ENCODE peak calls at places on chromosomes 5 and 9, in four cellular contexts. G, B, R and P are unnamed samples.

GRCh38 chr5:159923008-159923407 is 6.7 kb downstream of the ADRA1B start:
- DNase-seq in B (no peak), G (no peak), R (no peak), P (no peak)

GRCh38 chr5:180590543-180591248 is 603 bp downstream of the SCGB3A1 start:
- DNase-seq in B (no peak), R (no peak), G (no peak), P (no peak)

GRCh38 chr5:74556631-74557595 is 83.6 kb downstream of the ENC1 start:
- DNase-seq in B (no peak), G (no peak), R (no peak), P (no peak)

GRCh38 chr9:94639045-94639995 is at the start of gene FBP1:
- DNase-seq in G (peak), B (no peak), R (no peak), P (no peak)

GRCh38 chr5:166363071-166363470 is 1928.4 kb upstream of the WWC1 start:
- DNase-seq in B (no peak), R (no peak), G (no peak), P (no peak)

GRCh38 chr9:125549465-125550215 is 157.4 kb downstream of the MAPKAP1 start:
- DNase-seq in R (no peak), B (peak), G (no peak), P (no peak)

GRCh38 chr9:80504525-80505235 is 932.9 kb downstream of the TLE4 start:
- DNase-seq in B (no peak), R (no peak), G (no peak), P (no peak)

GRCh38 chr5:149714877-149715502 is 15.1 kb upstream of the PPARGC1B start:
- DNase-seq in G (no peak), B (no peak), R (no peak), P (no peak)

GRCh38 chr5:2696156-2696807 is 55.2 kb downstream of the IRX2 start:
- DNase-seq in R (no peak), G (no peak), B (no peak), P (no peak)

GRCh38 chr9:94642526-94642925 is 3.2 kb upstream of the FBP1 start:
- DNase-seq in G (no peak), R (no peak), B (no peak), P (no peak)

GRCh38 chr9:18786936-18787658 is 245.9 kb downstream of the SAXO1 start:
- DNase-seq in G (no peak), R (no peak), B (no peak), P (no peak)

GRCh38 chr9:71333311-71333710 is 211.9 kb upstream of the TRPM3 start:
- DNase-seq in G (no peak), B (no peak), R (no peak), P (no peak)

GRCh38 chr9:9499546-9499945 is 1113.3 kb downstream of the PTPRD start:
- DNase-seq in G (no peak), R (no peak), B (no peak), P (no peak)

GRCh38 chr5:132272341-132273210 is 15.1 kb downstream of the PDLIM4 start:
- DNase-seq in R (no peak), B (peak), G (peak), P (peak)

GRCh38 chr5:45795458-45795857 is 99.3 kb upstream of the HCN1 start:
- DNase-seq in R (no peak), G (no peak), B (no peak), P (no peak)

GRCh38 chr5:124193371-124193789 is 553.1 kb downstream of the ZNF608 start:
- DNase-seq in B (no peak), G (no peak), R (no peak), P (no peak)

GRCh38 chr5:112548246-112548982 is 129.3 kb upstream of the EPB41L4A start:
- DNase-seq in R (no peak), G (peak), B (no peak), P (no peak)

GRCh38 chr9:93332317-93332716 is 119.2 kb upstream of the FAM120A start:
- DNase-seq in R (no peak), B (no peak), G (no peak), P (no peak)

GRCh38 chr5:179243333-179243732 is 101.9 kb downstream of the ADAMTS2 start:
- DNase-seq in B (no peak), G (no peak), R (no peak), P (no peak)

DNA sequence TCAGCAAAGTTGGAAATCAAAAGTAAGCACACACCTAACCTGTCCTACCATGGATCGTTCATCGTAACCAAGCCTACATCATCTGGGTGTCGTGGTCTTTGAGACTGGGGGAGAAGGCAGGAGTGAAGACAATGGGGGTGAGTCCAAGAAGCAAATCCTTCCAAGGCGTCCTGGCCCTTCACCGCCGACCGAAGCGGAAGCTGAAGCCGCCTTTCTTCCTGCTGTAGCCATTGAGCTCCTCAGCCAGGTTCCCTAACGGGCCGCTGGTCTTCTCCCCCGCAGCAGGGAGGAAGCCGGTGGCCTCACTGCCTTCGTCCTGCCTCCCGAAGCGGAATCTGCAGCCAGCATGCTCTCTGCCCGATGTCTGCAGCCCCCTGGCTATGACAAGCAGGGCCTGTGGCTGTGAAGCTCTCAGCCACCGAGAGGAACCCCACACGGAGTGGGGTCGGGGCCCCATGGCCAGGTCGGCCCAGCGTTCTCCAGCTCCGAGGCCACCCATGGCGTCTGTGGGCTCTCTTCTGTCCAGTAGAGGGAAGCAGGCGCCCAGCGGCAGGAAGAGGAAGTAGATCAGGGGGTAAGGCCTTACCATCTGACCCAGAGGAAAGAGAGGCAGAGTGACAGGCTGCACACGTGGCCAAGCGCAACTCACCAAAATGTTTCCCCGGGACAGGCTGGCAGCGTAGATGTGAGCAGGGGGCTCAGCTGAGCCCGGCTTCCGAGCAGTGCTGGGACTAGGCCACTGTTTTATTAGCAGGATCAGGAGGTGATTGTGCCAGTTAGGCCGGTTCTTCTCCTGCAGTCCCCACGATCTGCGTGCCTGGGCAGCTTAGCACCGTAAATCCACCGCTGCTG is 3.1 kb downstream of the QRFP start:
- DNase-seq in B (no peak), R (no peak), G (peak), P (no peak)
- TF ChIP-seq TARDBP in B (no peak), R (no peak), G (no peak), P (no peak)

GRCh38 chr9:2014148-2014547 is 999 bp upstream of the SMARCA2 start:
- DNase-seq in B (no peak), R (no peak), G (no peak), P (no peak)
- TF ChIP-seq TARDBP in B (no peak), R (no peak), G (no peak), P (no peak)

DNA sequence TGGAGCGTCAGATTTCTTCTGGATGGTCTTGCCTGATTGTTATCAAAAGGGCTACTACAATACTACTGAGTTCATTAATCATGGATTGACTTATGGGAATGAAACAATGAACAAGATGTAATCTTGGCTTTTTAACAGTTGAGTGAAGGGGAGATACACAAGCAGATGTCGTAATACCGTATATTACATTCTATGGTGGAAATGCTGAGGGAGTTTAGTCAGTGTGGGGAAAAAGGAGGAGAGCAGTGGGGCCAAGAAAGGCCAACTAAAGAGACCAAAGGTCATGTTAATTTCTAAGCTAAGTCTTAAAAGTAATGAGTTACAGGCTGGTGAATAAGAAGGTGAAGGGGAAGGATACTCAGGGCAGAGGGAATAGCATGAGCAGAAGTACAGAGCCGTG is 29.0 kb upstream of the PSAT1 start:
- DNase-seq in B (no peak), G (no peak), R (no peak), P (no peak)
- TF ChIP-seq TARDBP in B (no peak), G (no peak), R (no peak), P (no peak)

DNA sequence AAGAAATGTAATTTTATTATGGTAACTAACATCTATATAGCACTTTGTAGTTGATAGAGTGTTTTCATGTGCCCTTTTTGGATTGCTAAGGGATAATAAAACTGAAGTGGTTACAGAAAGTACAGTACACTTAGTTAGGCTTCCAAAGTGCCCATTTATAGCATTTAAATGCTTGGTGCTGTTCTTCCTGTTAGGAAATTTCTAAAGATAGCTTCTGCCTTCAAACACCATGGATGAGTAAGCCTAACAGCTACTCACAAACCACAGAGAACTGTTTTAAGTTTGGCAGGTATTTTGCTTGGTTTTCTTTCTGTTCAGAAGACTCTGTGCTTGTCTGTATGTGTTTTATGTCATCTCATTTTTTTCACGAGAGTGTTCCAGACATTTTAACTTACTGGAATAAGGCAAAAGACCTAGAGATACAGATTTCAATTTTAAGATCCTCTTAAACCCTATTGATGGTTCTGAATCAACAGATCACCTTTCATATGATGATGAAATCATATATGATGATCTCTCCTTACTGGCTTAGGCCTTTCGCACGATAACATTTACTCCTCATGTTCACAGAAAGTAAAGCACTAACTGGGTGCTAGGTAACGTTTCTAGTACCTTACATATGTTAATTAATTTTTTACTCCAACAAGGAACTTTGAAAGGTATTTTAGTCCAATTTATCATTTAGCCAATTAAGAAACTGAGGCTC is 4.4 kb downstream of the RIMOC1 start:
- DNase-seq in R (no peak), B (no peak), G (no peak), P (no peak)
- TF ChIP-seq TARDBP in R (no peak), B (no peak), G (no peak), P (no peak)

GRCh38 chr9:15509931-15510788 is 610 bp downstream of the PSIP1 start:
- DNase-seq in G (peak), R (no peak), B (peak), P (peak)
- TF ChIP-seq TARDBP in G (no peak), R (no peak), B (no peak), P (no peak)

DNA sequence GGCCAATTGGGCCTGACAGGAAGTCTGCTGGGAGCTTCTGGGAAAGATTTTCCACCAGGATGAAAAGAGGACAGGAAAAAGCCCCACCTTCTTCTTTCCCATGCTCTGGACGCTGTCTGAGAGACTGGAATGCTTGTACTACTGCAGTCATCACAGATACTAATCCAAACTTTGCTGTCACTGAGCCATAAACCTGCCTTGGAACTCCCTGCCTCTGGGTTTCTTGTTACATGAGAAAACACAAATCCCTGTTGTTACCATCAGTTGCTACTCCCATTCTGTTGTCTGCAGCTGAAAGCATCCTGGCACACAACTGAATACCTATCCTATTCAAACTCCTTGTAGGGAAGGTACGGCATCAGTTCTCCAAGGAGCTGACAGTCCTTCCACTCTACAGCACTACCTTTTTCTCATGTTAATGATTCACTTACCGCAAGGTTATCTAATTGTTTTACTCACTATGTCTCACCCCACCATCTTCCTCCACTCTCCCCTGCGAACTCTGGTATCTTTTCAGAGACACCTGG is 167.5 kb downstream of the CDK5RAP2 start:
- DNase-seq in G (no peak), R (no peak), B (no peak), P (no peak)
- TF ChIP-seq TARDBP in G (no peak), R (no peak), B (no peak), P (no peak)